ENCODE peak calls at places on chromosomes 12 and 14, in seven cellular contexts. T is right lobe of liver, G is AG04450, Y is thoracic aorta, D is SJSA1, H is kidney epithelial cell, P is astrocyte of the spinal cord. W is an unnamed sample.

GRCh38 chr14:52551696-52552062 is 626 bp downstream of the TXNDC16 start:
- DNase-seq in H (no peak), Y (no peak), G (no peak), D (no peak), T (no peak), P (peak), W (peak)

GRCh38 chr14:103623883-103624482 is 5.0 kb upstream of the KLC1 start:
- DNase-seq in Y (no peak), T (peak), P (no peak), G (no peak), H (no peak), D (no peak), W (no peak)

GRCh38 chr12:29212682-29213397 is 63.8 kb downstream of the FAR2 start:
- DNase-seq in D (no peak), P (peak), T (no peak), H (no peak), G (no peak), Y (no peak), W (no peak)

GRCh38 chr12:132133952-132134652 is 10.0 kb downstream of the DDX51 start:
- DNase-seq in H (no peak), G (no peak), T (peak), Y (no peak), D (no peak), P (no peak), W (no peak)

GRCh38 chr12:113142173-113142885 is 6.8 kb upstream of the RASAL1 start:
- DNase-seq in P (no peak), H (no peak), Y (no peak), G (no peak), D (no peak), T (no peak), W (no peak)

GRCh38 chr14:52553002-52553670 is 500 bp downstream of the GPR137C start:
- DNase-seq in H (no peak), G (no peak), T (peak), D (no peak), P (peak), Y (no peak), W (no peak)

GRCh38 chr12:132489602-132490239 is at the start of gene FBRSL1:
- DNase-seq in P (peak), T (peak), G (peak), H (peak), Y (peak), D (peak), W (peak)

GRCh38 chr14:55731881-55732498 is 152.0 kb downstream of the KTN1 start:
- DNase-seq in G (no peak), P (peak), D (no peak), Y (no peak), T (no peak), H (no peak), W (no peak)

GRCh38 chr12:72011374-72011773 is 72.7 kb downstream of the TPH2 start:
- DNase-seq in P (no peak), Y (no peak), T (no peak), D (no peak), H (no peak), G (no peak), W (no peak)

GRCh38 chr12:92226036-92226661 is 80.5 kb upstream of the BTG1 start:
- DNase-seq in T (no peak), G (no peak), D (no peak), H (no peak), Y (no peak), P (peak), W (no peak)

GRCh38 chr14:92122761-92123160 is 992 bp downstream of the CPSF2 start:
- DNase-seq in D (no peak), H (no peak), G (no peak), Y (no peak), T (no peak), P (no peak), W (no peak)

GRCh38 chr12:104990950-104991349 is 4.8 kb downstream of the NOPCHAP1 start:
- DNase-seq in D (no peak), Y (no peak), H (no peak), G (no peak), T (no peak), P (no peak), W (no peak)

GRCh38 chr14:50225067-50225973 is 6.1 kb downstream of the SOS2 start:
- DNase-seq in T (no peak), P (peak), Y (no peak), G (peak), D (no peak), H (peak), W (no peak)

GRCh38 chr14:34867199-34867598 is 8.0 kb downstream of the BAZ1A start:
- DNase-seq in G (no peak), D (no peak), H (no peak), Y (no peak), P (no peak), T (no peak), W (no peak)

GRCh38 chr12:90883456-90883855 is 71.5 kb downstream of the CCER1 start:
- DNase-seq in Y (no peak), T (no peak), P (no peak), H (no peak), G (no peak), D (no peak), W (no peak)

GRCh38 chr12:120529641-120530314 is 820 bp upstream of the COQ5 start:
- DNase-seq in D (no peak), P (peak), G (no peak), Y (no peak), T (no peak), H (no peak), W (no peak)

GRCh38 chr12:1284611-1285010 is 293.6 kb downstream of the ERC1 start:
- DNase-seq in T (no peak), G (no peak), H (no peak), D (no peak), P (no peak), Y (no peak), W (no peak)

GRCh38 chr12:5808956-5809355 is 136.1 kb downstream of the ANO2 start:
- DNase-seq in G (no peak), D (no peak), P (peak), T (no peak), H (peak), Y (no peak), W (no peak)

GRCh38 chr14:90970167-90970600 is 90.3 kb downstream of the RPS6KA5 start:
- DNase-seq in T (no peak), H (peak), Y (no peak), G (no peak), P (peak), D (no peak), W (no peak)
- H3K4me3 ChIP-seq in T (no peak), H (no peak), Y (no peak), G (no peak), P (no peak), D (no peak), W (no peak)

DNA sequence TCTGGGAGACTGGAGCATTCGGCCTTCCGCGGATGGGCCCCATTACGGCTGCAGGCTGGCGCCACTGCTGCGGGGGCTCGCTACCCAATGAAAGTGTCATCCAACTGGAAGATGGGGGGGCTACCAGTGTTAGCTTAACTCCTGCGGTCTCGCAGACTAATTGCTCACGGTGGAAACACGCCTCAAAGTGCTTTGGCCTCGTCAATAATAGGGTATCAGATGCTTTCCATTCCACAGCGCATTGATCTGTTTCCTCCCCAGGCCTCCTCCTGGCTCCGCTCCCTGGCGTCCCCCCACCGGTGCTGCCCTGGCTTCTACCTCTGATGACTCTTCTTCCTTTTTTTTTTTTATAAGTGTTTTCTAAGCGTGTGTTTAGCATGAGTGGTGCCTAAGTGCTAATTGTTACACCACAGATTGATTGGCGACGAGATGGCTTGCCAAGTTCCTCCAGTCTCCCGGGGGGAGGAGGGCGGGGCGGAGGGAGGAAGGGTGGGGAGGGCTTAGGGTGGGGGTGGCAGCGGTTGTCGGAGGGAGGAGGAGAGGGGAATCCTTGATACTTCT is 678.2 kb downstream of the MED13L start:
- DNase-seq in T (no peak), H (no peak), D (no peak), Y (no peak), P (peak), G (no peak), W (no peak)
- H3K4me3 ChIP-seq in T (no peak), H (no peak), D (no peak), Y (peak), P (no peak), G (no peak), W (no peak)

DNA sequence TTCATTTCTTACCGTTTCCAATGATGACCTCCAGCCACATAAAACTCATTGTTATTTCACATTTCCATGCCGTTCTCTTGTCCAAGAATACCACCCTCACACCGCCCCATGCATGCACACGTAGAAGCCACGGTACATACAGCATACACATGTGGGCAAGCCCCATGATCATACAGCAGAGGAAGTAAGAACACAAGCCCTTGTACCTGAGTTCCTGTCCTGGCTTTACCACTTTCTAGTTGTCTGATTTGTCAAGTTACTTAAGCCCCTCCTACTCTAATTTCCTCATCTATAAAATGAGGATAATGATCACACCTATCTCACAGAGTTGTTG is 59.9 kb downstream of the DUSP16 start:
- DNase-seq in D (no peak), T (no peak), G (no peak), P (no peak), H (no peak), Y (no peak), W (no peak)
- H3K4me3 ChIP-seq in D (no peak), T (no peak), G (no peak), P (no peak), H (no peak), Y (no peak), W (no peak)

DNA sequence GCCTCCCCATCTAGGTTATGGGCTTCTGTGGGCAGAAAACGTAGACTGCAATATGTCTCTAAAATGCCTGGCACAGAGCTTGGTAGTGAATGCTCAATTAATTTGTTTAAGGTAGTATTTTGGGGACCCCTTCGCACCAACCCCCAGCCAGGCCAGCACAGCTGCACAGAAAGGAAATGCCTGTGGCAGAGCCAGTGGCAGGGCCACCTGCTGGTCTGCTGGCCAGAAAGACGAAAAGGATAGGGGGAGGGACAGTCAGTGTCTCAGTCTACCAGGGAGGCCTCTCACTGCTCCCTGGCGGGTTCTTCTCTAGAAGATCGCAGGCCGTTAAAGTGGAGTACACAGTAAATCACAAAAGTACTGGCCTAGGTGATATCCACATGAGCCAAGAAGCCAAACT is 3.5 kb downstream of the RAB15 start:
- DNase-seq in Y (no peak), T (no peak), H (no peak), G (no peak), P (peak), D (no peak), W (no peak)
- H3K4me3 ChIP-seq in Y (no peak), T (no peak), H (no peak), G (no peak), P (no peak), D (no peak), W (no peak)

GRCh38 chr12:64825143-64826011 is 930 bp downstream of the TBC1D30 start:
- DNase-seq in D (no peak), Y (no peak), T (no peak), G (no peak), P (no peak), H (no peak), W (no peak)
- H3K4me3 ChIP-seq in D (no peak), Y (peak), T (no peak), G (no peak), P (no peak), H (no peak), W (peak)

GRCh38 chr12:69608114-69608513 is 2.6 kb downstream of the LRRC10 start:
- DNase-seq in Y (no peak), H (no peak), T (no peak), D (no peak), G (no peak), P (no peak), W (no peak)
- H3K4me3 ChIP-seq in Y (no peak), H (no peak), T (no peak), D (no peak), G (no peak), P (no peak), W (no peak)